ENCODE peak calls at places on chromosomes 7 and 10, in ten cellular contexts. F is GM13976; Q is NCI-H1694 treated with DMSO at 0.1 percent for 48 hours; B is central memory CD4-positive, alpha-beta T cell; V is GDM1; I is hepatocyte; T is tibial nerve; C is hypothalamus; M is stimulated activated effector memory CD8-positive, alpha-beta T cell treated with anti-CD3 and anti-CD28 coated beads, Interleukin-12 subunit alpha, Interleukin-12 subunit beta, amount 100 ng/mL, for 72 hours; K is GM20000. U is an unnamed sample.

GRCh38 chr7:135204271-135204872 is 7.0 kb downstream of the WDR91 start:
- DNase-seq in F (no peak), Q (no peak), B (no peak), V (no peak), I (no peak), T (no peak), C (no peak), M (peak), K (no peak), U (no peak)

GRCh38 chr7:70178787-70179186 is 580.5 kb downstream of the AUTS2 start:
- DNase-seq in F (no peak), Q (no peak), B (no peak), V (no peak), I (peak), T (no peak), C (no peak), M (no peak), K (no peak), U (no peak)

GRCh38 chr10:79472951-79473350 is 27.5 kb upstream of the ZCCHC24 start:
- DNase-seq in F (no peak), Q (no peak), B (no peak), V (no peak), I (no peak), T (no peak), C (no peak), M (no peak), K (no peak), U (peak)

GRCh38 chr7:20393021-20394015 is 62.6 kb downstream of the ITGB8 start:
- DNase-seq in F (no peak), Q (no peak), B (no peak), V (no peak), I (peak), T (no peak), C (no peak), M (no peak), K (no peak), U (no peak)

GRCh38 chr10:30529373-30529998 is 95.5 kb downstream of the MAP3K8 start:
- DNase-seq in F (peak), Q (no peak), B (peak), V (peak), I (no peak), T (peak), C (no peak), M (peak), K (peak), U (peak)

GRCh38 chr7:70884446-70884764 is 247.5 kb upstream of the GALNT17 start:
- DNase-seq in F (no peak), Q (no peak), B (no peak), V (no peak), I (no peak), T (no peak), C (no peak), M (no peak), K (no peak), U (no peak)

GRCh38 chr10:73493781-73494180 is 2.0 kb downstream of the PPP3CB start:
- DNase-seq in F (no peak), Q (no peak), B (no peak), V (no peak), I (no peak), T (no peak), C (no peak), M (no peak), K (no peak), U (no peak)

GRCh38 chr7:69735582-69735981 is 137.3 kb downstream of the AUTS2 start:
- DNase-seq in F (no peak), Q (no peak), B (no peak), V (no peak), I (no peak), T (no peak), C (no peak), M (no peak), K (no peak), U (no peak)

U was measured in HL-60.